ENCODE peak calls at places on chromosomes 4 and X, in seven cellular contexts. One of them, this sample, is unnamed.

GRCh38 chr4:41213563-41214157 is 682 bp downstream of the APBB2 start:
- DNase-seq in hepatocyte: peak; percentile 54
- DNase-seq in neural progenitor cell: no peak
- DNase-seq in HCT116: no peak
- DNase-seq in fibroblast of lung: no peak
- DNase-seq in PC-3: no peak
- DNase-seq in DND-41: no peak
- DNase-seq in this sample: peak; percentile 22

GRCh38 chr4:139641218-139641617 is 24.4 kb upstream of the MGST2 start:
- DNase-seq in DND-41: no peak
- DNase-seq in fibroblast of lung: peak; percentile 71
- DNase-seq in HCT116: no peak
- DNase-seq in hepatocyte: no peak
- DNase-seq in neural progenitor cell: no peak
- DNase-seq in PC-3: peak; percentile 83
- DNase-seq in this sample: no peak

GRCh38 chr4:8385106-8385505 is 55.4 kb downstream of the ACOX3 start:
- DNase-seq in hepatocyte: no peak
- DNase-seq in PC-3: no peak
- DNase-seq in HCT116: no peak
- DNase-seq in fibroblast of lung: no peak
- DNase-seq in DND-41: no peak
- DNase-seq in neural progenitor cell: no peak
- DNase-seq in this sample: no peak

GRCh38 chr4:40199179-40199670 is 2.4 kb downstream of the RHOH start:
- DNase-seq in DND-41: peak; percentile 47
- DNase-seq in neural progenitor cell: no peak
- DNase-seq in HCT116: no peak
- DNase-seq in PC-3: no peak
- DNase-seq in hepatocyte: no peak
- DNase-seq in fibroblast of lung: no peak
- DNase-seq in this sample: no peak

GRCh38 chr4:6777636-6778281 is 4.8 kb upstream of the KIAA0232 start:
- DNase-seq in hepatocyte: no peak
- DNase-seq in neural progenitor cell: no peak
- DNase-seq in HCT116: no peak
- DNase-seq in DND-41: no peak
- DNase-seq in fibroblast of lung: no peak
- DNase-seq in PC-3: no peak
- DNase-seq in this sample: no peak

GRCh38 chr4:77187231-77187630 is 30.2 kb downstream of the CCNG2 start:
- DNase-seq in fibroblast of lung: no peak
- DNase-seq in HCT116: no peak
- DNase-seq in hepatocyte: no peak
- DNase-seq in DND-41: no peak
- DNase-seq in neural progenitor cell: no peak
- DNase-seq in PC-3: no peak
- DNase-seq in this sample: no peak

GRCh38 chr4:20252656-20253271 is 1.1 kb downstream of the SLIT2 start:
- DNase-seq in fibroblast of lung: peak; percentile 38
- DNase-seq in PC-3: peak; percentile 30
- DNase-seq in HCT116: no peak
- DNase-seq in neural progenitor cell: peak; percentile 64
- DNase-seq in DND-41: no peak
- DNase-seq in hepatocyte: peak; percentile 37
- DNase-seq in this sample: peak; percentile 28

GRCh38 chr4:156952078-156952759 is 19.4 kb downstream of the PDGFC start:
- DNase-seq in PC-3: no peak
- DNase-seq in DND-41: no peak
- DNase-seq in fibroblast of lung: peak; percentile 52
- DNase-seq in hepatocyte: no peak
- DNase-seq in neural progenitor cell: no peak
- DNase-seq in HCT116: no peak
- DNase-seq in this sample: no peak

GRCh38 chr4:126182801-126183200 is 868.0 kb downstream of the FAT4 start:
- DNase-seq in neural progenitor cell: no peak
- DNase-seq in DND-41: no peak
- DNase-seq in fibroblast of lung: no peak
- DNase-seq in hepatocyte: no peak
- DNase-seq in PC-3: no peak
- DNase-seq in HCT116: no peak
- DNase-seq in this sample: no peak

GRCh38 chr4:155403886-155404285 is 27.1 kb upstream of the MAP9 start:
- DNase-seq in neural progenitor cell: peak; percentile 63
- DNase-seq in DND-41: no peak
- DNase-seq in HCT116: peak; percentile 36
- DNase-seq in PC-3: peak; percentile 71
- DNase-seq in fibroblast of lung: peak; percentile 37
- DNase-seq in hepatocyte: peak; percentile 47
- DNase-seq in this sample: peak; percentile 64

GRCh38 chr4:13523591-13524503 is 20.5 kb downstream of the NKX3-2 start:
- DNase-seq in PC-3: no peak
- DNase-seq in HCT116: no peak
- DNase-seq in fibroblast of lung: no peak
- DNase-seq in neural progenitor cell: no peak
- DNase-seq in hepatocyte: no peak
- DNase-seq in DND-41: no peak
- DNase-seq in this sample: no peak

GRCh38 chr4:13521047-13521446 is 23.3 kb downstream of the NKX3-2 start:
- DNase-seq in PC-3: no peak
- DNase-seq in neural progenitor cell: no peak
- DNase-seq in HCT116: no peak
- DNase-seq in DND-41: no peak
- DNase-seq in hepatocyte: no peak
- DNase-seq in fibroblast of lung: no peak
- DNase-seq in this sample: no peak

GRCh38 chr4:13524504-13525243 is 19.6 kb downstream of the NKX3-2 start:
- DNase-seq in DND-41: no peak
- DNase-seq in fibroblast of lung: peak; percentile 73
- DNase-seq in neural progenitor cell: no peak
- DNase-seq in hepatocyte: no peak
- DNase-seq in PC-3: no peak
- DNase-seq in HCT116: no peak
- DNase-seq in this sample: no peak

GRCh38 chr4:13522282-13523104 is 21.8 kb downstream of the NKX3-2 start:
- DNase-seq in hepatocyte: no peak
- DNase-seq in fibroblast of lung: no peak
- DNase-seq in HCT116: no peak
- DNase-seq in PC-3: no peak
- DNase-seq in neural progenitor cell: no peak
- DNase-seq in DND-41: no peak
- DNase-seq in this sample: no peak

GRCh38 chr4:13523105-13523477 is 21.2 kb downstream of the NKX3-2 start:
- DNase-seq in neural progenitor cell: no peak
- DNase-seq in hepatocyte: no peak
- DNase-seq in HCT116: no peak
- DNase-seq in PC-3: no peak
- DNase-seq in fibroblast of lung: no peak
- DNase-seq in DND-41: no peak
- DNase-seq in this sample: no peak
- TF ChIP-seq EZH2 in neural progenitor cell: peak; percentile 15
- TF ChIP-seq EZH2 in hepatocyte: peak; percentile 19
- TF ChIP-seq EZH2 in HCT116: no peak
- TF ChIP-seq EZH2 in PC-3: no peak
- TF ChIP-seq EZH2 in fibroblast of lung: peak; percentile 57
- TF ChIP-seq EZH2 in DND-41: no peak
- TF ChIP-seq EZH2 in this sample: no peak

DNA sequence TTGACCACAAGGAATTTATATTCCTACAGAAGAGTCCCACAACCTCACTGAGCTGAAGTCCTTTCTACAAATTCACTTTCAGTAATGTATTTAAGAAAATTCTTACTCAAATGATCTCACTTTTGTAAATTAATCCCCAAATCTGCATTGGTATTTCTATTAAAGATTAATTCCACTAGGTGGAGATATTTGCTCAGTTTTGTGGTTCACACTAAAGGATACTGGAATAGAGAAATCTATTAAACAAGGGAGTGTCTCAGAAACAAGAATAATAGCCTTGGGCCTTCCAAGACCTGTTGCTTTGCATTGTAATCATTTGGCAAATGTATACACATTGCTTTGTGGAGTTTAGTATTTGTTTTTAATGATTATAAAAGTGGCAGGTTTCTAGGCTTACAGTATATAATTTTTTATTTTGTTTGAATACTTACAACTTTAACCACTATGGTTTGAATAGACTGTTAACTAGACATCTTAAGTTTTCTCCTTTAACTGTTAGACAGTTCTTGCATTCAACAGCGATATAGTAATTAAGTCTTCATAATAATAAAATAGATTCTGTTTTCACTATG is 25.9 kb downstream of the CFAP299 start:
- DNase-seq in DND-41: no peak
- DNase-seq in neural progenitor cell: peak; percentile 8
- DNase-seq in hepatocyte: peak; percentile 9
- DNase-seq in fibroblast of lung: peak; percentile 14
- DNase-seq in PC-3: peak; percentile 68
- DNase-seq in HCT116: peak; percentile 8
- DNase-seq in this sample: peak; percentile 14
- TF ChIP-seq CTCF in DND-41: peak; percentile 59
- TF ChIP-seq CTCF in neural progenitor cell: peak; percentile 52
- TF ChIP-seq CTCF in hepatocyte: peak; percentile 56
- TF ChIP-seq CTCF in fibroblast of lung: peak; percentile 20
- TF ChIP-seq CTCF in PC-3: peak; percentile 69
- TF ChIP-seq CTCF in HCT116: peak; percentile 20
- TF ChIP-seq CTCF in this sample: peak; percentile 43

GRCh38 chrX:132955710-132956109 is 2.7 kb downstream of the HS6ST2 start:
- DNase-seq in fibroblast of lung: no peak
- DNase-seq in PC-3: no peak
- DNase-seq in neural progenitor cell: peak; percentile 17
- DNase-seq in hepatocyte: no peak
- DNase-seq in DND-41: no peak
- DNase-seq in HCT116: no peak
- DNase-seq in this sample: no peak

GRCh38 chrX:132954323-132954722 is 4.1 kb downstream of the HS6ST2 start:
- DNase-seq in DND-41: no peak
- DNase-seq in hepatocyte: no peak
- DNase-seq in neural progenitor cell: no peak
- DNase-seq in HCT116: no peak
- DNase-seq in fibroblast of lung: no peak
- DNase-seq in PC-3: peak; percentile 70
- DNase-seq in this sample: no peak

GRCh38 chrX:132958086-132958703 is at the start of gene HS6ST2:
- DNase-seq in fibroblast of lung: no peak
- DNase-seq in PC-3: no peak
- DNase-seq in DND-41: peak; percentile 25
- DNase-seq in HCT116: peak; percentile 21
- DNase-seq in hepatocyte: peak; percentile 35
- DNase-seq in neural progenitor cell: peak; percentile 65
- DNase-seq in this sample: peak; percentile 34

GRCh38 chrX:132957211-132958085 is 981 bp downstream of the HS6ST2 start:
- DNase-seq in fibroblast of lung: peak; percentile 15
- DNase-seq in PC-3: no peak
- DNase-seq in hepatocyte: peak; percentile 47
- DNase-seq in DND-41: peak; percentile 76
- DNase-seq in HCT116: no peak
- DNase-seq in neural progenitor cell: peak; percentile 80
- DNase-seq in this sample: peak; percentile 43

DNA sequence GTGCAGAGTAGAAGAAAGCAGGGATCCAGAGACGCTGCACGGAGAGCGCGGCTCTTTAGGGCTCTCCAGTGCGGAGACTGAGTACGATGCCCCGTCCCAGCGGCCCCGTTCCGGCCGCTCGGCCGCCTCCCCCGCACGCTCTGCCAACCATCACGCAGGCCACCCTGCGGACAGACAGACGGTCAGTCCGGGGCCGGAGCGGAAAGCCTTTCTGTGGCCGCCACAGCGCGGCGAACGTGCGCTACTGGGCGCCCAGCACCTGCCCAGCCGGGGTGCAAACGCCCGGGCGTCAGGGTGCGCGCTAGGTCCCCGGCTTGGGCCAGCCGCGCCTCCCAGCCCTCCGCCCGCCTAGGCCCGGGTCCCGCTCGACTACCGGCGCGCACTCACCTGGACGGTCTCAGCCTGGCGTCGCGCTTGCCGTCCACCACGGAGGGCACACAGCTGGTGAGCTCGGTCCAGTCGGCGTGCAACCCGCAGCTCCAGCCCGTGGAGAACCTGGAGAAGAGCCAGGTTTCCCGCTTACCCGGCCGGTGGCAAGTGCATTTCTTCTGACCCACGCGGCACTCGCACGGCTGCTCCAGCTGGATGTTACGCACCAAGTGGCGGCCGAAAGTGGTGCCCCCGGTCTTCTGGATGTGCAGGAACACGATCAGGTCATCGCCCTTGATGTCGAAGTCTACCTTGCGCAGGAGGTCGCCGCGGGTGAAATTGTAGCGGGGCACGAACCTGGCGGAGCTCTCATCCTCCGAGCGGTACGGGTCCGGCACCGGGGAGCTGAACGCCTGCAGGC is 1.8 kb downstream of the HS6ST2 start:
- DNase-seq in neural progenitor cell: peak; percentile 39
- DNase-seq in hepatocyte: peak; percentile 15
- DNase-seq in DND-41: no peak
- DNase-seq in PC-3: no peak
- DNase-seq in fibroblast of lung: no peak
- DNase-seq in HCT116: no peak
- DNase-seq in this sample: no peak
- TF ChIP-seq EZH2 in neural progenitor cell: peak; percentile 48
- TF ChIP-seq EZH2 in hepatocyte: no peak
- TF ChIP-seq EZH2 in DND-41: no peak
- TF ChIP-seq EZH2 in PC-3: no peak
- TF ChIP-seq EZH2 in fibroblast of lung: no peak
- TF ChIP-seq EZH2 in HCT116: no peak
- TF ChIP-seq EZH2 in this sample: no peak

DNA sequence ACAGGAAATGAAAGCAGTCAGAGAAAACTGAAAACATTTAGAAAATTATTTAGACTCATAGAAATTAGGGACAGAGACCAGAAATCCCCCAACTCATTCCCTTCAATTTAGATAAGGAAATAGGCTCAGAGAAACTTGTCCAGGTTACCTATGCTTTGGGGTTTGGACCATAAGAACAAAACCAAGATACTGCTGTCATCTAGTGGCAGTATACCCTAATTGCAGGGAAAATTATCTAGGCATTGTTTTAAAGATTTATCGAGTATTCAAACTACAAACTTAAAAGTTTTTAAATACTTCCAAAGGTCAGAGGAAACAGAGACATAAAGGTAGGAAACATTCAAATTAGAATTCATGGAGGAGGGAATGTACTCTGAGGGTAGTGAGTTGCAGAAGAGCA is 67.0 kb upstream of the KLHL13 start:
- DNase-seq in HCT116: no peak
- DNase-seq in DND-41: no peak
- DNase-seq in hepatocyte: no peak
- DNase-seq in fibroblast of lung: no peak
- DNase-seq in neural progenitor cell: no peak
- DNase-seq in PC-3: peak; percentile 17
- DNase-seq in this sample: no peak
- TF ChIP-seq CTCF in HCT116: peak; percentile 19
- TF ChIP-seq CTCF in DND-41: no peak
- TF ChIP-seq CTCF in hepatocyte: peak; percentile 14
- TF ChIP-seq CTCF in fibroblast of lung: no peak
- TF ChIP-seq CTCF in neural progenitor cell: peak; percentile 31
- TF ChIP-seq CTCF in PC-3: peak; percentile 59
- TF ChIP-seq CTCF in this sample: peak; percentile 43

DNA sequence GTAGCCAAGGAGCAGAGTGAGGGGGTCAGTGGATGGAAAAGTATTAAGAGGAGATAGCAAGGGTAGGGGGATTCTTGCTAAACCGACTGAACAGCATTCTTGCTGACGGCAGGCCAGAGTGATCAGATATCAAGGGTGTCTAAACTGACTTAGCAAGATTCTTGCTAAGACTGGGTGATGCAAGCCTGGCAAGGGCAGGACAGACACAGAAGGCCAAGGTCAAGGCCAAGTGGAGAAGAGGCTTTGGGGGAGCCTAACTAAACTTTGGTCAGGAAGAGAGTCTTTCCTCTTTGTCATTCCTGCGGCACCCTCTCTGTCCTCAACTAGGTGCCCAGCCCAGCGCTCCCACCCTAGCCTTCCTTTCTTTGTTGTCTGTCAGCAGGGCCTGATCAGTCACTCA is 812 bp downstream of the XPNPEP2 start:
- DNase-seq in neural progenitor cell: no peak
- DNase-seq in hepatocyte: no peak
- DNase-seq in DND-41: no peak
- DNase-seq in HCT116: no peak
- DNase-seq in PC-3: no peak
- DNase-seq in fibroblast of lung: no peak
- DNase-seq in this sample: no peak
- TF ChIP-seq EZH2 in neural progenitor cell: no peak
- TF ChIP-seq EZH2 in hepatocyte: no peak
- TF ChIP-seq EZH2 in DND-41: no peak
- TF ChIP-seq EZH2 in HCT116: no peak
- TF ChIP-seq EZH2 in PC-3: no peak
- TF ChIP-seq EZH2 in fibroblast of lung: no peak
- TF ChIP-seq EZH2 in this sample: no peak